ENCODE peak calls at places on chromosomes 1 and 21, in nine cellular contexts. Q is NCI-H2081; Y is AML-193; H is NCI-H1048; J is stimulated activated naive B cell treated with anti-CD40 and anti-IgM and Interleukin-4, amounts not matched to agents 10 μg/mL and 1 μg/mL and 100 μg/mL, for 72 hours; K is cerebellar cortex; B is mesenchymal stem cell; X is A549; S is activated gamma-delta T cell treated with Interleukin-2 at 50 U/mL for 16 hours. A is an unnamed sample.

GRCh38 chr21:39938086-39938611 is 70.9 kb downstream of the PCP4 start:
- DNase-seq in Q (peak), Y (no peak), H (peak), J (no peak), K (no peak), B (no peak), X (no peak), S (no peak), A (no peak)

GRCh38 chr1:159091547-159092397 is 15.2 kb upstream of the AIM2 start:
- DNase-seq in Q (no peak), Y (peak), H (no peak), J (no peak), K (no peak), B (peak), X (no peak), S (no peak), A (no peak)

GRCh38 chr1:157249326-157249725 is 111.1 kb upstream of the ETV3 start:
- DNase-seq in Q (no peak), Y (no peak), H (no peak), J (peak), K (no peak), B (no peak), X (no peak), S (no peak), A (no peak)

GRCh38 chr1:214439352-214440119 is 111.9 kb downstream of the PTPN14 start:
- DNase-seq in Q (peak), Y (peak), H (peak), J (no peak), K (no peak), B (peak), X (no peak), S (no peak), A (no peak)

GRCh38 chr1:68344208-68344607 is 105.5 kb downstream of the RPE65 start:
- DNase-seq in Q (no peak), Y (no peak), H (no peak), J (no peak), K (no peak), B (no peak), X (no peak), S (no peak), A (no peak)

GRCh38 chr1:7378346-7379130 is 392.6 kb upstream of the VAMP3 start:
- DNase-seq in Q (peak), Y (no peak), H (no peak), J (no peak), K (no peak), B (no peak), X (no peak), S (no peak), A (no peak)

GRCh38 chr21:39079617-39080016 is 103.6 kb downstream of the PSMG1 start:
- DNase-seq in Q (no peak), Y (no peak), H (no peak), J (no peak), K (no peak), B (peak), X (no peak), S (no peak), A (no peak)

GRCh38 chr1:247487057-247487456 is 29.2 kb upstream of the OR2B11 start:
- DNase-seq in Q (peak), Y (peak), H (no peak), J (peak), K (peak), B (peak), X (peak), S (peak), A (no peak)

GRCh38 chr1:155970531-155971167 is 7.7 kb downstream of the ARHGEF2 start:
- DNase-seq in Q (no peak), Y (peak), H (no peak), J (peak), K (peak), B (peak), X (no peak), S (no peak), A (no peak)

GRCh38 chr1:116168277-116169032 is 57.3 kb downstream of the MAB21L3 start:
- DNase-seq in Q (peak), Y (peak), H (peak), J (peak), K (peak), B (peak), X (peak), S (peak), A (peak)

GRCh38 chr21:27026501-27026900 is 59.6 kb upstream of the ADAMTS5 start:
- DNase-seq in Q (no peak), Y (no peak), H (no peak), J (no peak), K (no peak), B (no peak), X (no peak), S (no peak), A (no peak)

GRCh38 chr1:10304295-10304694 is 93.9 kb downstream of the KIF1B start:
- DNase-seq in Q (peak), Y (no peak), H (no peak), J (no peak), K (no peak), B (no peak), X (no peak), S (no peak), A (no peak)

GRCh38 chr1:151834239-151834638 is 2.6 kb upstream of the RORC start:
- DNase-seq in Q (no peak), Y (no peak), H (no peak), J (no peak), K (no peak), B (no peak), X (no peak), S (no peak), A (no peak)

GRCh38 chr21:31180256-31181088 is 142.2 kb upstream of the KRTAP19-8 start:
- DNase-seq in Q (peak), Y (peak), H (no peak), J (no peak), K (peak), B (peak), X (peak), S (no peak), A (no peak)